ENCODE peak calls at places on chromosome 5, in eight cellular contexts. G is glutamatergic neuron, V is fibroblast of pulmonary artery, U is stomach, C is neural progenitor cell, M is H9, B is IMR-90, X is choroid plexus epithelial cell. Y is an unnamed sample.

GRCh38 chr5:112210430-112211005 is 208.6 kb downstream of the EPB41L4A start:
- DNase-seq in G (peak), V (peak), U (peak), C (peak), M (peak), B (peak), X (peak), Y (no peak)

GRCh38 chr5:157172408-157172807 is 6.3 kb upstream of the GARIN3 start:
- DNase-seq in G (no peak), V (no peak), U (no peak), C (no peak), M (no peak), B (no peak), X (no peak), Y (peak)

GRCh38 chr5:62626534-62626933 is 47.9 kb downstream of the LRRC70 start:
- DNase-seq in G (no peak), V (no peak), U (no peak), C (no peak), M (no peak), B (no peak), X (no peak), Y (no peak)

GRCh38 chr5:139492700-139493192 is 10.2 kb upstream of the STING1 start:
- DNase-seq in G (no peak), V (peak), U (no peak), C (no peak), M (no peak), B (peak), X (peak), Y (no peak)

GRCh38 chr5:15105799-15106393 is 234.3 kb upstream of the ANKH start:
- DNase-seq in G (peak), V (peak), U (peak), C (peak), M (peak), B (peak), X (peak), Y (peak)

GRCh38 chr5:152560508-152561137 is 155.5 kb upstream of the NMUR2 start:
- DNase-seq in G (peak), V (peak), U (peak), C (peak), M (peak), B (peak), X (peak), Y (peak)

GRCh38 chr5:124605516-124605915 is 140.9 kb downstream of the ZNF608 start:
- DNase-seq in G (no peak), V (peak), U (no peak), C (peak), M (no peak), B (peak), X (peak), Y (no peak)

GRCh38 chr5:73858786-73859185 is 232.8 kb downstream of the ARHGEF28 start:
- DNase-seq in G (no peak), V (no peak), U (no peak), C (no peak), M (no peak), B (no peak), X (no peak), Y (no peak)

GRCh38 chr5:1764606-1764960 is 35.1 kb downstream of the MRPL36 start:
- DNase-seq in G (no peak), V (no peak), U (no peak), C (no peak), M (no peak), B (no peak), X (no peak), Y (no peak)

GRCh38 chr5:168337361-168337760 is 45.9 kb downstream of the WWC1 start:
- DNase-seq in G (no peak), V (no peak), U (no peak), C (no peak), M (no peak), B (no peak), X (no peak), Y (no peak)

GRCh38 chr5:96348536-96348935 is 84.5 kb downstream of the PCSK1 start:
- DNase-seq in G (no peak), V (no peak), U (no peak), C (no peak), M (no peak), B (no peak), X (no peak), Y (no peak)

GRCh38 chr5:73160239-73160671 is 12.7 kb upstream of the TMEM174 start:
- DNase-seq in G (no peak), V (no peak), U (no peak), C (no peak), M (no peak), B (no peak), X (no peak), Y (peak)

GRCh38 chr5:150999704-151000452 is 20.5 kb upstream of the GPX3 start:
- DNase-seq in G (no peak), V (peak), U (peak), C (no peak), M (peak), B (peak), X (peak), Y (no peak)

GRCh38 chr5:90221947-90222346 is 187.6 kb downstream of the CETN3 start:
- DNase-seq in G (no peak), V (peak), U (no peak), C (no peak), M (no peak), B (peak), X (peak), Y (no peak)

GRCh38 chr5:162474239-162474638 is 406.7 kb downstream of the GABRG2 start:
- DNase-seq in G (no peak), V (no peak), U (no peak), C (no peak), M (no peak), B (no peak), X (no peak), Y (no peak)

GRCh38 chr5:128201065-128201926 is 117.7 kb downstream of the SLC12A2 start:
- DNase-seq in G (peak), V (peak), U (peak), C (peak), M (peak), B (peak), X (peak), Y (peak)

GRCh38 chr5:395156-395920 is 47.6 kb upstream of the EXOC3 start:
- DNase-seq in G (no peak), V (peak), U (peak), C (no peak), M (peak), B (peak), X (peak), Y (no peak)

GRCh38 chr5:30804739-30805313 is 388.7 kb upstream of the CDH6 start:
- DNase-seq in G (no peak), V (peak), U (no peak), C (peak), M (peak), B (peak), X (peak), Y (no peak)

GRCh38 chr5:14488697-14489096 is 92.9 kb upstream of the OTULINL start:
- DNase-seq in G (no peak), V (no peak), U (no peak), C (no peak), M (no peak), B (no peak), X (no peak), Y (no peak)

GRCh38 chr5:172722309-172722815 is 48.6 kb downstream of the DUSP1 start:
- DNase-seq in G (no peak), V (no peak), U (no peak), C (no peak), M (no peak), B (no peak), X (no peak), Y (no peak)

GRCh38 chr5:37875051-37875787 is 35.4 kb upstream of the GDNF start:
- DNase-seq in G (no peak), V (peak), U (no peak), C (no peak), M (no peak), B (peak), X (peak), Y (no peak)

GRCh38 chr5:127739807-127740384 is 36.7 kb downstream of the CCDC192 start:
- DNase-seq in G (no peak), V (no peak), U (no peak), C (no peak), M (no peak), B (no peak), X (no peak), Y (no peak)

GRCh38 chr5:60102961-60103683 is 209.6 kb upstream of the PDE4D start:
- DNase-seq in G (no peak), V (peak), U (no peak), C (no peak), M (no peak), B (no peak), X (peak), Y (no peak)

GRCh38 chr5:122313001-122313402 is 965 bp downstream of the SNCAIP start:
- DNase-seq in G (peak), V (peak), U (no peak), C (peak), M (no peak), B (peak), X (peak), Y (no peak)

GRCh38 chr5:135149956-135150723 is 116.1 kb upstream of the PITX1 start:
- DNase-seq in G (no peak), V (no peak), U (no peak), C (peak), M (no peak), B (no peak), X (no peak), Y (no peak)

GRCh38 chr5:117657591-117657990 is 1083.0 kb upstream of the SEMA6A start:
- DNase-seq in G (no peak), V (peak), U (no peak), C (no peak), M (no peak), B (no peak), X (no peak), Y (no peak)

DNA sequence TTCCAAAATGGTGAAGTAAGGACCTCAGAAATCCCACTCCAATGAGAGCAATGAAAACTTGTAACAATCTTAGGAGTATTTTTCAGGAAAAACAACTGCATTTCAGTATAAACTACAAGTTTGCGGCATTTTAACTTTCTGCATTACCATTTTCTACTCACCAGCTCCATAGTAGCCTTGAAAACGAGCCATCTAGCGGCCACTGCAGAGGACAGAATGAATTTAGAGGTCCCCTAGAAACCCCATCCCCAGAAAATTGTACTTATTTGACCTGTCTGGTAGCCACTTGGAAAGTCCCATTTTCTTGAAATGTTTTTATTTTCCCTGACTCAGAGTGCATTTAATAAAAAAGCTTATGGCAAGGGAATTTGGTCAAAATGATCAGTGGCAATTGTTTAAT is 205.4 kb upstream of the ITGA1 start:
- DNase-seq in G (no peak), V (no peak), U (no peak), C (peak), M (no peak), B (no peak), X (peak), Y (no peak)
- TF ChIP-seq CTCF in G (no peak), V (no peak), U (no peak), C (peak), M (peak), B (no peak), X (peak), Y (no peak)

GRCh38 chr5:149265559-149265958 is 6.1 kb upstream of the AFAP1L1 start:
- DNase-seq in G (no peak), V (peak), U (no peak), C (no peak), M (no peak), B (peak), X (peak), Y (no peak)
- TF ChIP-seq CTCF in G (no peak), V (peak), U (no peak), C (no peak), M (no peak), B (peak), X (peak), Y (no peak)

DNA sequence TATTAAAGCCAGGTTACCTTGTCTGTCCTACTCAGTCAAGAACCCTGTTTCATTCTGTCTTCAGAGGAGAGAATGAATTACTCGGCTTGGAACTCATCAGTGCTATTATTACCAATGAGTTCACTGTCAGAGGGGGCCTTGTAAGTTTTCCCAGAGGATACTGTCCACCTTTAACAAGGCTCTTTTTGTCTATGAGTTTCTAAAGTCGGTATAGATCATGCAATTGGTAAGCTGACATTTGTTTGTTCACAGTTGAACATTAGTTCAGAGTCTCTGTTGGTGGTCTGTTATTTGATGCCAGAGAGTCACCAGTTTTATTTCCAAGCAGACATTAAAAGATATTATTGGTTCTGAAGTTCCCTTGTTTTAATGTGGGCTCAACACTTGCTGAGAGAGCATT is 58.1 kb upstream of the DHFR start:
- DNase-seq in G (no peak), V (no peak), U (no peak), C (no peak), M (no peak), B (no peak), X (no peak), Y (no peak)
- TF ChIP-seq CTCF in G (no peak), V (no peak), U (no peak), C (no peak), M (no peak), B (no peak), X (no peak), Y (no peak)

DNA sequence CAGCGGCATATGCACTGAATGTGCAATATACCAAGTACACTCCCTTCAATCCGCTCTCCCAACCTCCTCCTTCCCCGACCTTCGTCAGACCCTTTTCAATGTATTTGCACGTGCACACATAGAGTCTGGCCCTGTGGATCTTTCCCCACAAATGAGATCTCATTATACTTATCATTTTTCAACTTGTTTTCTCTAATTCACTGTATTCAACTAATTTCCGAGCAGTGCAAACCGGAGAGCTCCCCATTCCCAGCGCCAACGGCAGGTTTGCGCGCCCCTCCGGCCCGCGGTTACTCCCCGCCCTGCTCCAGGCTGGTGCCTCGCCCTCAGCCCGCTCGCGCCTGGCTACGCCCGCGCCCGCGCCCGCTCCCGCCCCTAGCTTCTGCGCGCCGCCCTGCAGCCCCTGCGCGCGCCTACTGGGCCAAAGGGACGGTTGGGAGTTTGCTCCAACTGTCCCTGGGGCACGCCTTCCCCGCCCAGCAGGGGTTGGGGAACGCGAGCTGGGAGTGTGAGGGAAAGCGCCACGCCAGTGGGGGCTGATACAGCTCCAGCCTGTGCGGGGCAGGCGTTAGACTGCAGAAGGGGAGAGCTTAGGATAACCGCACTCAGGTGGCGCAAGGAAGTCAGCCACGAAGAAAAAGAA is 3.3 kb upstream of the CDC20B start:
- DNase-seq in G (peak), V (no peak), U (peak), C (peak), M (peak), B (no peak), X (no peak), Y (peak)
- TF ChIP-seq CTCF in G (peak), V (no peak), U (peak), C (peak), M (peak), B (peak), X (no peak), Y (no peak)

GRCh38 chr5:175567954-175568353 is 89.6 kb downstream of the SFXN1 start:
- DNase-seq in G (no peak), V (no peak), U (no peak), C (no peak), M (no peak), B (no peak), X (no peak), Y (no peak)
- TF ChIP-seq CTCF in G (no peak), V (no peak), U (no peak), C (no peak), M (peak), B (no peak), X (no peak), Y (no peak)

Y was measured in GM20000.